ENCODE peak calls at places on chromosomes 3 and 15, in eight cellular contexts. L is A549; A is adipocyte; S is iPS DF 6.9; I is naive thymus-derived CD4-positive, alpha-beta T cell; Y is Karpas-422; Q is transverse colon; J is tibial nerve. C is an unnamed sample.
A peak's percentile ranks its signal among the peaks of the same experiment; 100 is the strongest.

GRCh38 chr3:130316164-130316563 is 29.3 kb upstream of the COL6A5 start:
- DNase-seq in Q (peak; percentile 10), L (no peak), S (no peak), J (no peak), A (peak; percentile 15), I (no peak), Y (no peak), C (no peak)

GRCh38 chr3:77605865-77606264 is 566.0 kb downstream of the ROBO2 start:
- DNase-seq in Q (no peak), Y (no peak), I (no peak), S (no peak), J (no peak), L (no peak), A (no peak), C (no peak)

GRCh38 chr3:113631573-113631972 is 64.9 kb downstream of the USF3 start:
- DNase-seq in A (no peak), Q (no peak), I (no peak), S (no peak), J (no peak), Y (no peak), L (no peak), C (peak; percentile 55)

GRCh38 chr3:193857996-193858395 is 265.0 kb downstream of the OPA1 start:
- DNase-seq in Y (no peak), I (no peak), J (peak; percentile 79), S (no peak), A (peak; percentile 88), L (peak; percentile 27), Q (no peak), C (no peak)

GRCh38 chr15:87121357-87121756 is 1041.7 kb downstream of the AGBL1 start:
- DNase-seq in S (no peak), L (peak; percentile 4), A (no peak), Q (no peak), Y (no peak), J (no peak), I (no peak), C (no peak)

GRCh38 chr15:80679167-80679804 is 15.8 kb upstream of the ABHD17C start:
- DNase-seq in A (no peak), Q (peak; percentile 28), Y (no peak), S (no peak), I (no peak), J (no peak), L (no peak), C (peak; percentile 44)

GRCh38 chr3:30738605-30739004 is 132.2 kb downstream of the TGFBR2 start:
- DNase-seq in A (no peak), I (no peak), Y (no peak), Q (no peak), L (no peak), S (no peak), J (no peak), C (no peak)

GRCh38 chr3:115999598-115999997 is 376.3 kb downstream of the GAP43 start:
- DNase-seq in A (no peak), L (no peak), J (no peak), Q (no peak), I (no peak), S (no peak), Y (no peak), C (no peak)

GRCh38 chr3:38171622-38172021 is 6.3 kb downstream of the OXSR1 start:
- DNase-seq in L (no peak), A (no peak), J (no peak), S (no peak), Q (no peak), Y (no peak), I (no peak), C (no peak)

DNA sequence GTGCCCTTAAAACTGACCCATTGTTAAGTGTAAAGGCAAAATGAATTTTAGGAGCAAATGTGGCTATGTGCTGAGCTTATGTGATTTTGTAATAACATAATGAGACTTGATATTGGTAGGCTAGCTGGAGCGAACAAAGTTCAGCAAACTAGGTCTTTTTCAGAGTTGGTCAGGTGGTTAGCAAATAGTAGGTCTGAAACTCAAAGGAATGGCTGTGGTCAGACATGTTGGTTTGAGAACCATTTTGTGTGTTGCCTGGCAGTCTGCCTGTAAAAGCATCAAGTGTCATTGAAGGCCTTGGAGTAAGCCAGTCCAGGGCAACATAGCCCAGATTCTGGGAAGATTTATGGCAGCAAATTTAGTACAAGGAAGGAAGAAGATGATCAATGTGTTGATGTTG is 16.4 kb downstream of the FBXO22 start:
- DNase-seq in Y (no peak), I (no peak), Q (no peak), S (no peak), J (no peak), A (no peak), L (no peak), C (no peak)
- H3K4me1 ChIP-seq in Y (peaks cover 28% of the 10 kb centered on the region), I (no peaks in the 10 kb centered on the region), Q (peaks cover 12% of the 10 kb centered on the region), S (no peaks in the 10 kb centered on the region), J (peaks cover 14% of the 10 kb centered on the region), A (peaks cover 18% of the 10 kb centered on the region), L (peaks cover 20% of the 10 kb centered on the region), C (peaks cover 12% of the 10 kb centered on the region)

GRCh38 chr3:181618260-181618659 is 93.5 kb upstream of the SOX2 start:
- DNase-seq in Y (no peak), S (no peak), I (no peak), L (no peak), A (no peak), Q (no peak), J (no peak), C (no peak)
- H3K4me1 ChIP-seq in Y (no peaks in the 10 kb centered on the region), S (no peaks in the 10 kb centered on the region), I (no peaks in the 10 kb centered on the region), L (no peaks in the 10 kb centered on the region), A (no peaks in the 10 kb centered on the region), Q (no peaks in the 10 kb centered on the region), J (peaks cover 7% of the 10 kb centered on the region), C (no peaks in the 10 kb centered on the region)

GRCh38 chr3:195539479-195539878 is 3.6 kb downstream of the PPP1R2 start:
- DNase-seq in I (no peak), J (no peak), Q (no peak), S (no peak), A (no peak), Y (no peak), L (no peak), C (no peak)
- H3K4me1 ChIP-seq in I (peaks cover 29% of the 10 kb centered on the region), J (peaks cover 52% of the 10 kb centered on the region), Q (peaks cover 39% of the 10 kb centered on the region), S (no peaks in the 10 kb centered on the region), A (peaks cover 20% of the 10 kb centered on the region), Y (peaks cover 68% of the 10 kb centered on the region), L (peaks cover 18% of the 10 kb centered on the region), C (peaks cover 12% of the 10 kb centered on the region)

GRCh38 chr3:55331524-55331923 is 155.6 kb downstream of the WNT5A start:
- DNase-seq in J (no peak), Y (no peak), S (no peak), I (no peak), Q (no peak), L (no peak), A (no peak), C (no peak)

GRCh38 chr3:55333041-55333440 is 154.1 kb downstream of the WNT5A start:
- DNase-seq in I (no peak), Y (no peak), L (no peak), A (no peak), Q (no peak), S (no peak), J (no peak), C (no peak)

GRCh38 chr3:55333923-55334322 is 153.2 kb downstream of the WNT5A start:
- DNase-seq in J (no peak), S (no peak), A (peak; percentile 69), Y (no peak), L (no peak), I (no peak), Q (no peak), C (no peak)

GRCh38 chr3:55330756-55331155 is 156.3 kb downstream of the WNT5A start:
- DNase-seq in L (no peak), J (no peak), S (no peak), I (no peak), Y (no peak), A (peak; percentile 48), Q (no peak), C (no peak)

DNA sequence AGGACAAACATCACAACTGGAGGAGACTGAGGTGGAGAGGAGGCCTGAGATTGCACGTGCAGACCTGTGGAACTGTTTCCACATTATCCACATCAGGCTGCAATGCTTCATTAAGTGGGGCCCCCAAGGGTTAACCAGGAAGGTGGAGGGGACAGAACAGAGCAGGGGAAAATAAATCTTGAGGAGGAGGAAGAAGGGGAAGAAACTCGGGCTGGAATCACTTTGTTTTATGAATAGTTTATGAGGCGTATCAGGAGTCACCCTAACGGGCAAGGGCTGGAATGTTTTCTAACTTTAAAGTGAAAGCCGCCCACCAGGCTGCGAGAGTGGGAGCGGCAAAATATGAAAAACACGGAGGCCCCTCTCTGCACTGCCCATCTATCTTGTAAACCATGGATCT is 154.9 kb downstream of the WNT5A start:
- DNase-seq in A (no peak), I (no peak), Y (no peak), J (no peak), Q (no peak), L (no peak), S (no peak), C (no peak)
- H3K4me1 ChIP-seq in A (peaks cover 40% of the 10 kb centered on the region), I (no peaks in the 10 kb centered on the region), Y (no peaks in the 10 kb centered on the region), J (no peaks in the 10 kb centered on the region), Q (no peaks in the 10 kb centered on the region), L (no peaks in the 10 kb centered on the region), S (no peaks in the 10 kb centered on the region), C (no peaks in the 10 kb centered on the region)

GRCh38 chr3:60514085-60514649 is 737.1 kb downstream of the FHIT start:
- DNase-seq in J (no peak), Q (no peak), Y (no peak), I (no peak), A (no peak), S (no peak), L (no peak), C (no peak)
- H3K4me1 ChIP-seq in J (no peaks in the 10 kb centered on the region), Q (no peaks in the 10 kb centered on the region), Y (no peaks in the 10 kb centered on the region), I (no peaks in the 10 kb centered on the region), A (no peaks in the 10 kb centered on the region), S (no peaks in the 10 kb centered on the region), L (no peaks in the 10 kb centered on the region), C (no peaks in the 10 kb centered on the region)

GRCh38 chr3:188164248-188164687 is 10.3 kb downstream of the LPP start:
- DNase-seq in S (no peak), Y (peak; percentile 54), Q (peak; percentile 80), L (peak; percentile 81), J (no peak), A (no peak), I (no peak), C (peak; percentile 75)
- H3K4me1 ChIP-seq in S (no peaks in the 10 kb centered on the region), Y (peaks cover 26% of the 10 kb centered on the region), Q (peaks cover 80% of the 10 kb centered on the region), L (peaks cover 79% of the 10 kb centered on the region), J (peaks cover 39% of the 10 kb centered on the region), A (peaks cover 13% of the 10 kb centered on the region), I (peaks cover 8% of the 10 kb centered on the region), C (peaks cover 78% of the 10 kb centered on the region)

GRCh38 chr3:124386006-124386405 is 344.2 kb upstream of the UMPS start:
- DNase-seq in Q (no peak), L (no peak), I (no peak), Y (no peak), A (no peak), J (no peak), S (no peak), C (peak; percentile 4)
- H3K4me1 ChIP-seq in Q (no peaks in the 10 kb centered on the region), L (peaks cover 14% of the 10 kb centered on the region), I (no peaks in the 10 kb centered on the region), Y (no peaks in the 10 kb centered on the region), A (peaks cover 6% of the 10 kb centered on the region), J (peaks cover 9% of the 10 kb centered on the region), S (no peaks in the 10 kb centered on the region), C (no peaks in the 10 kb centered on the region)

C was measured in mucosa of descending colon.